ENCODE peak calls at places on chromosomes 1 and 21, in four cellular contexts. Z, K, P and R are unnamed samples.

GRCh38 chr21:33434770-33435360 is 31.7 kb downstream of the IFNGR2 start:
- DNase-seq in Z (peak; percentile 49), K (peak; percentile 65), P (no peak), R (no peak)

GRCh38 chr1:18913065-18913502 is 10.7 kb upstream of the ALDH4A1 start:
- DNase-seq in Z (peak; percentile 68), K (peak; percentile 82), P (peak; percentile 92), R (peak; percentile 63)

GRCh38 chr1:85449356-85449755 is 15.6 kb downstream of the DDAH1 start:
- DNase-seq in Z (no peak), K (no peak), P (no peak), R (no peak)

GRCh38 chr1:198064181-198064580 is 92.6 kb upstream of the NEK7 start:
- DNase-seq in Z (no peak), K (no peak), P (no peak), R (no peak)

GRCh38 chr1:8027748-8028631 is 1.9 kb upstream of the ERRFI1 start:
- DNase-seq in Z (no peak), K (peak; percentile 59), P (no peak), R (no peak)

GRCh38 chr1:230548357-230548756 is 93.9 kb upstream of the COG2 start:
- DNase-seq in Z (no peak), K (no peak), P (no peak), R (no peak)

GRCh38 chr1:8154621-8155052 is 128.5 kb upstream of the ERRFI1 start:
- DNase-seq in Z (no peak), K (peak; percentile 43), P (no peak), R (no peak)

GRCh38 chr1:27435566-27436203 is 43.3 kb downstream of the GPR3 start:
- DNase-seq in Z (no peak), K (peak; percentile 12), P (no peak), R (no peak)

GRCh38 chr1:224733021-224733911 is 117.1 kb downstream of the CNIH3 start:
- DNase-seq in Z (no peak), K (peak; percentile 54), P (peak; percentile 72), R (no peak)

GRCh38 chr1:20358761-20359263 is 68.1 kb downstream of the VWA5B1 start:
- DNase-seq in Z (no peak), K (peak; percentile 63), P (peak; percentile 89), R (no peak)

DNA sequence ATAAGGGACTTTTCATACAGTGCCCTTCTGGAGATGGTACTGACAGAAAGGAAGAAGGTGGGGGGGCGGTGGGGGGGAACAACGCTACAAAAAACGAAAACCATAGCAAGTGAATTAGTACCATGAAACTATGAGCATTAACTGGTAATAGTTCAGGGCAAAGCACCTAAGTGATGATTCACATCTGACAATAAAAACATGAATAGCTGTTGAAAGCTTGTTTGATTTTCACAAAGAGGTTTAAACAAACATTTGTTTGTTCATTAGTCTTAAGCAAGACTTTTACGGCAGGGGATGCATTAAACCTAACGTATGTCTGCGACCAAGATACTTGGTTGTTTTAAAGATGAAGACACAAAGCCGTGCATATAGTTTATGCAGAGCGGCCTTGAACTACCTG is 177.5 kb downstream of the LMO4 start:
- DNase-seq in Z (no peak), K (no peak), P (no peak), R (no peak)
- H3K4me1 ChIP-seq in Z (no peaks in the 10 kb centered on the region), K (no peaks in the 10 kb centered on the region), P (no peaks in the 10 kb centered on the region), R (no peaks in the 10 kb centered on the region)

DNA sequence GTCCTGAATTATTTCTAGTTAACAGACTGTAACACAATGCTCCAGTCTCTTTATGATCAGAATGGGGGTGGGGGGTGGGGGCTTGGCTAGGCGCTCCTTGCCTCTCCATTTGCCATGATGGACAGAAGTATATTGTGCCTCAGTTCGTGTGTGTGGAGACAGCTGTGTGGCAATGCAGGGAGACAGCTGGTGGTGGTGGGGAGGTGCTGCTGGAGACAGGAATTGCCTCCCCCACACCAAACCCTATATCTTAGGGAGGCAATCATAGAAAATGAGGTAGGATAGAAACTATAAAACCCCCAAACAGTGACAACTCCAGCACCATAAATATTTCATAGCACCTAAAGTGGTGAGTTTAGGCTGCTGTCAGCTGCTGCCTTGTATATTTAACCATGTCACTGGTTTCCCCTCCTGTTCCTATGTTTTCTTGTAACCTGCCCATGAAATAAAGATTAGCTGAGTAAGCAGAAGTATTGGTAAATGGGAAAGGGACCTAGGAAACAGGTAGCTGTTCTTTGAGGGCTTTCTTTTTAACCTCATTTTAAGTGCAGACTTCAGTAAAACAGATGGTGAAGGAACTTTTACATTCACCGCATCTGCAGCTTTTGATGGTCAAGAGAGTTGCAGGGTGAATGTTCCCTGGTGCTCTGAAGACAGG is 3.4 kb downstream of the PLXNA2 start:
- DNase-seq in Z (no peak), K (no peak), P (no peak), R (no peak)
- H3K27me3 ChIP-seq in Z (no peaks in the 10 kb centered on the region), K (no peaks in the 10 kb centered on the region), P (no peaks in the 10 kb centered on the region), R (no peaks in the 10 kb centered on the region)

DNA sequence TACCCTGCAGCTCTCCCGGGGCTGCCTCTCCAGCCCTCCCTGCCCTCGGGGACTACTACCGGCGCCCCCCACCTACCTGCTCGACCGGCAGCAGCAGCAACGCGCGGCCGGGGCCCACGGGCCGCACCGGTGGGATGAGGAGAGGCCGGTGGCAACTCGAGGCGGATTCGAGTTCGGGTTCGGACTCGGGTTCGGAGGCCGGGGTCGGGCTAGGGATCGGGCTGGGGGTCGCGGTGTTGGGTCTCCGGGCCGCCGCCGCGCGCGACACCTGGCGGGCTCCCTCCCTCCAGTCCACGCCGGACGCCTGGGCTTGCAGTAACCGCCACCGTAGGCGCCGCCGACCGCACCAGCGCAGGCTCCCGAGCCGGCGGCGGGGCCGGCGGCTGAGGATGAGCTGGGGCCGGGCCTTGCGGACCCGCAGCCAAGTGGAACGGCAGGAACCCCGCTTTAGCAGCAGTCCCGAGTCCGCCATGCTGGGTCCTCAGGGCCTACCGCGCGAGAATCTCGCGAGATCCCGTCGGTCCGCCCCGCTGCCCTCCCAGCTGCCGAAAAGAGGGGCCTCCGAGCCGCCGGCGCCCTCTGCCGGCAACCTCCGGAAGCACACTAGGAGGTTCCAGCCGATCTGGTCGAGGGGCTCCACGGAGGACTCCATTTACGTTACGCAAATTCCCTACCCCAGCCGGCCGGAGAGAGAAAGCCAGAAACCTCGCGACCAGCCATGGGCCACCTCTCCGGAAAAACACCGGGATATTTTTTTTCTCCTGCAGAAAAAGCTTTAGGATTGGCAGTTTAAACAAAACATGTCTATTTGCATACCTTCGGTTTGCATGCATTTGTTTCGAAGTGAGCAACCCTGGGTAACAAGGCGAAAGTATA is at the start of gene NOL9:
- DNase-seq in Z (peak; percentile 87), K (peak; percentile 92), P (peak; percentile 98), R (peak; percentile 87)
- H3K4me1 ChIP-seq in Z (peaks cover 16% of the 10 kb centered on the region), K (peaks cover 6% of the 10 kb centered on the region), P (peaks cover 20% of the 10 kb centered on the region), R (peaks cover 13% of the 10 kb centered on the region)

GRCh38 chr21:28410264-28410663 is 582.4 kb downstream of the LTN1 start:
- DNase-seq in Z (no peak), K (no peak), P (no peak), R (no peak)
- H3K27me3 ChIP-seq in Z (no peaks in the 10 kb centered on the region), K (no peaks in the 10 kb centered on the region), P (no peaks in the 10 kb centered on the region), R (no peaks in the 10 kb centered on the region)